ENCODE peak calls at places on chromosomes 2 and 18, in five cellular contexts. C is HAP-1, U is K562, W is neuronal stem cell, V is GM23248. R is an unnamed sample.

GRCh38 chr2:222305510-222306392 is 7.0 kb upstream of the PAX3 start:
- DNase-seq in C (no peak), U (no peak), W (no peak), V (peak; percentile 37), R (no peak)

GRCh38 chr2:10216677-10217498 is 85.8 kb upstream of the HPCAL1 start:
- DNase-seq in C (no peak), U (peak; percentile 34), W (no peak), V (no peak), R (no peak)

GRCh38 chr2:32464441-32464840 is 107.6 kb downstream of the BIRC6 start:
- DNase-seq in C (no peak), U (no peak), W (no peak), V (peak; percentile 16), R (peak; percentile 48)

GRCh38 chr2:206353685-206354084 is 79.2 kb downstream of the ZDBF2 start:
- DNase-seq in C (no peak), U (no peak), W (no peak), V (peak; percentile 16), R (no peak)

GRCh38 chr18:44851806-44852205 is 171.1 kb downstream of the SETBP1 start:
- DNase-seq in C (no peak), U (no peak), W (no peak), V (no peak), R (no peak)

GRCh38 chr2:204177977-204178522 is 241.5 kb downstream of the ICOS start:
- DNase-seq in C (peak; percentile 32), U (peak; percentile 35), W (peak; percentile 35), V (peak; percentile 30), R (no peak)

GRCh38 chr18:31041346-31042067 is 1.0 kb downstream of the DSC3 start:
- DNase-seq in C (no peak), U (no peak), W (peak; percentile 27), V (no peak), R (no peak)

GRCh38 chr18:32152705-32153448 is 37.0 kb upstream of the MEP1B start:
- DNase-seq in C (no peak), U (no peak), W (no peak), V (no peak), R (no peak)

GRCh38 chr18:62183578-62184195 is 3.2 kb downstream of the PIGN start:
- DNase-seq in C (peak; percentile 40), U (peak; percentile 52), W (peak; percentile 33), V (peak; percentile 67), R (no peak)

GRCh38 chr2:29166237-29166630 is 51.0 kb downstream of the CLIP4 start:
- DNase-seq in C (no peak), U (no peak), W (no peak), V (peak; percentile 37), R (no peak)

GRCh38 chr2:33806041-33806440 is 206.9 kb upstream of the FAM98A start:
- DNase-seq in C (no peak), U (no peak), W (no peak), V (peak; percentile 50), R (no peak)

GRCh38 chr18:70380915-70381896 is 92.4 kb downstream of the SOCS6 start:
- DNase-seq in C (peak; percentile 77), U (peak; percentile 82), W (peak; percentile 50), V (no peak), R (no peak)

GRCh38 chr18:26663001-26663400 is 114.6 kb upstream of the KCTD1 start:
- DNase-seq in C (no peak), U (no peak), W (no peak), V (no peak), R (no peak)

GRCh38 chr18:68694316-68694715 is 20.6 kb downstream of the TMX3 start:
- DNase-seq in C (no peak), U (no peak), W (no peak), V (no peak), R (no peak)

GRCh38 chr2:105081006-105081701 is 43.3 kb downstream of the MRPS9 start:
- DNase-seq in C (no peak), U (no peak), W (no peak), V (no peak), R (no peak)

GRCh38 chr2:218895758-218896500 is 15.3 kb downstream of the WNT10A start:
- DNase-seq in C (no peak), U (no peak), W (no peak), V (no peak), R (no peak)

GRCh38 chr2:149899390-149899789 is 311.8 kb upstream of the MMADHC start:
- DNase-seq in C (peak; percentile 83), U (no peak), W (no peak), V (no peak), R (no peak)

GRCh38 chr18:42574871-42575270 is 540.6 kb downstream of the RIT2 start:
- DNase-seq in C (no peak), U (no peak), W (no peak), V (no peak), R (no peak)

GRCh38 chr2:3648652-3649177 is 9.3 kb upstream of the ALLC start:
- DNase-seq in C (no peak), U (no peak), W (no peak), V (no peak), R (no peak)

GRCh38 chr2:239118675-239119211 is 270.9 kb downstream of the TWIST2 start:
- DNase-seq in C (no peak), U (no peak), W (no peak), V (no peak), R (no peak)

GRCh38 chr2:174004900-174005605 is 39.9 kb upstream of the SP3 start:
- DNase-seq in C (no peak), U (no peak), W (no peak), V (peak; percentile 93), R (no peak)

GRCh38 chr2:232024457-232024856 is 62.9 kb downstream of the DIS3L2 start:
- DNase-seq in C (no peak), U (no peak), W (no peak), V (no peak), R (no peak)

GRCh38 chr2:20577495-20578235 is 73.2 kb downstream of the HS1BP3 start:
- DNase-seq in C (no peak), U (no peak), W (no peak), V (peak; percentile 95), R (no peak)

GRCh38 chr2:20125164-20125563 is 73.7 kb upstream of the LAPTM4A start:
- DNase-seq in C (no peak), U (no peak), W (no peak), V (no peak), R (no peak)

GRCh38 chr2:10101491-10101890 is 21.0 kb upstream of the RRM2 start:
- DNase-seq in C (no peak), U (no peak), W (no peak), V (no peak), R (no peak)

GRCh38 chr2:191109888-191110287 is 40.9 kb downstream of the STAT4 start:
- DNase-seq in C (no peak), U (no peak), W (no peak), V (no peak), R (no peak)

GRCh38 chr2:58195668-58196067 is 45.5 kb downstream of the FANCL start:
- DNase-seq in C (no peak), U (no peak), W (no peak), V (peak; percentile 1), R (no peak)

GRCh38 chr2:47521666-47522285 is 118.8 kb downstream of the MSH2 start:
- DNase-seq in C (no peak), U (no peak), W (no peak), V (no peak), R (no peak)
- H3K4me3 ChIP-seq in C (no peak overlapping the region), U (no peak overlapping the region), W (no peak overlapping the region), V (peak overlapping the region; percentile 71), R (peak overlapping the region; percentile 48)

GRCh38 chr2:234881413-234882241 is 70.2 kb upstream of the SH3BP4 start:
- DNase-seq in C (peak; percentile 68), U (peak; percentile 68), W (peak; percentile 31), V (peak; percentile 77), R (no peak)
- H3K4me3 ChIP-seq in C (no peak overlapping the region), U (no peak overlapping the region), W (no peak overlapping the region), V (peak overlapping the region; percentile 15), R (no peak overlapping the region)

DNA sequence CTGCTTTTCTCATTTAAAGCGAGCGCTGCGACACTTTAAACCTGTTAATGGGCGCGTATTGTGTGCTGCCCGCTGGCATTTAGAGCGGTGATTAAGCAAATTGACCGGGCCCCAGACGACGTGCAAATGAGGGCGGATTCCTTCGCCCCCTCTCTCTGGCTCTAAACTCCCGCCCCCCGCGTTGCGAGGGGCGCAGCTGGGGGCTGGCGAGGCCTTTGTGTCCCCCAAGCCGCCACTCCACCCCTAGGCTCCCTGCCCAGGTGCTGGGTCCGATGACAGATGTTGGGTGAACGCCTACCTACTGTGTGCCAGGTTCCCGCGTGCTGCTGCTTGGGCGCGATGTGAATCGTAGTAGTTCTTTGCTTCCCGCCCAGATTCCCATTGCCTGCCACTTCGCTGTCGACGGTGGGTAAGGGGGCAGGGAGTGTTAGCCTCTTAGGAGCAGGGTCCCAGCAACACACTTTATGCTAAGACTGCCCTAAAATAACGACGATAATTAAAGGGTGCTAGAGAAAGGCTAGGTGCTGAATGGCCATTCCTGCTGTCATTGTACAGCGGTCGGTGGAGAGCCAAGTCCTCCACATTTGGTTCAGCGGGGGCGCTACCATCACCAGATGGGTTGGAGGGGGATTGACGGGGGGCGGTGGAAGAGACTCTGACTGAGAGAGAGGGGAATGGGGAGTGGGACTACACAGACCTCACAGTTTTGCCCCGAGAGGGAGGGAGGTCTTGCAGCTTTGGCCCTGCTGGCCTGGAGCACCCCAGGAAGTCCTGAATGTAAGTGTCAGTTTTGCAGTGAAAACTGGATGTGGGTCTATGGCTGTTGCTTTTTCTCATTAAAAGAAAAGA is 2.1 kb downstream of the TCF7L1 start:
- DNase-seq in C (peak; percentile 65), U (no peak), W (peak; percentile 68), V (peak; percentile 32), R (no peak)
- H3K4me3 ChIP-seq in C (peak overlapping the region; percentile 85), U (no peak overlapping the region), W (peak overlapping the region; percentile 95), V (peak overlapping the region; percentile 75), R (peak overlapping the region; percentile 77)

GRCh38 chr2:64651590-64651989 is 2.1 kb downstream of the SERTAD2 start:
- DNase-seq in C (peak; percentile 42), U (peak; percentile 32), W (no peak), V (no peak), R (no peak)
- H3K4me3 ChIP-seq in C (no peak overlapping the region), U (peak overlapping the region; percentile 91), W (peak overlapping the region; percentile 5), V (peak overlapping the region; percentile 87), R (peak overlapping the region; percentile 86)

DNA sequence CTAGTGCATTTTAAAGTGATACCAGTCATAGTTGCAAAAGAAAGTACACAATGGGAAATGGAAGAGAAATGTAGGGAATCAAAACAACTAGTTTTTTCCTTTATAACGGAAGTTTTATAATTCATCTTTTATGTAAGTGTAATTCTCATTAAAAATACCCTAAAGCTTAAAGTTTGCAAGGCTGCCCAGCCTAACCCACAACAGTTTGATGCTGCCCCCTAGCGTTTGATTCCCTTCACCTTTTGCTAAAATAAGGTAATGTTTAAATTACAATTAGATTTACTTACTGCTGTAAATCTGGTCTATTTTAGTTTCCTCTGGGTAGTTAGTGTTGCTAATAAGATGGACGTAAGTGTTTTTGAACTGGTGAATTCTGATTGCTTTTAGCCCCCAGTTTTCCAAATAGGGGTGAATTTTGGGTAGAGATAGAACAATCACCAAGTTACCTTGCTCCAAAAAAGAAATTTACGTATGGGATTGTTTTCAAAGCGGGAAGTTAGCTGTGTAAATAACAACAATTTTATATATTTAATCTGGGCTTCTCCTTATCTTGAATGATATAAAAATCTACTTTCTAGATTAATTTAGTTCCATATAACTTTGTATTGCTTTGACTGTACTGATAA is 3.4 kb downstream of the SLC39A10 start:
- DNase-seq in C (peak; percentile 63), U (peak; percentile 79), W (peak; percentile 58), V (peak; percentile 80), R (peak; percentile 38)
- H3K4me3 ChIP-seq in C (peak overlapping the region; percentile 91), U (peak overlapping the region; percentile 86), W (no peak overlapping the region), V (peak overlapping the region; percentile 91), R (no peak overlapping the region)

GRCh38 chr2:45256867-45257641 is 247.8 kb upstream of the SIX2 start:
- DNase-seq in C (no peak), U (no peak), W (no peak), V (no peak), R (no peak)
- H3K4me3 ChIP-seq in C (no peak overlapping the region), U (no peak overlapping the region), W (no peak overlapping the region), V (no peak overlapping the region), R (no peak overlapping the region)